ENCODE peak calls at places on chromosomes 13 and 19, in five cellular contexts. One of them, this sample, is unnamed. For H3K4me1, the result is how much of the 10 kb centered on the place peaks cover.

GRCh38 chr13:46552888-46553520 is at the start of gene LRCH1:
- DNase-seq in fibroblast of lung: peak
- DNase-seq in CD8-positive, alpha-beta T cell: peak
- DNase-seq in gastrocnemius medialis: peak
- DNase-seq in left lung: peak
- DNase-seq in this sample: peak

GRCh38 chr13:92530364-92530763 is 696.2 kb upstream of the GPC6 start:
- DNase-seq in left lung: no peak
- DNase-seq in fibroblast of lung: peak
- DNase-seq in CD8-positive, alpha-beta T cell: no peak
- DNase-seq in gastrocnemius medialis: no peak
- DNase-seq in this sample: no peak

GRCh38 chr19:12141405-12141736 is 1.2 kb upstream of the ZNF20 start:
- DNase-seq in CD8-positive, alpha-beta T cell: no peak
- DNase-seq in left lung: no peak
- DNase-seq in gastrocnemius medialis: no peak
- DNase-seq in fibroblast of lung: no peak
- DNase-seq in this sample: no peak

GRCh38 chr19:49145485-49146407 is 9.4 kb downstream of the HRC start:
- DNase-seq in CD8-positive, alpha-beta T cell: peak
- DNase-seq in left lung: peak
- DNase-seq in fibroblast of lung: peak
- DNase-seq in gastrocnemius medialis: peak
- DNase-seq in this sample: peak

GRCh38 chr13:93244141-93244917 is 17.7 kb downstream of the GPC6 start:
- DNase-seq in left lung: no peak
- DNase-seq in CD8-positive, alpha-beta T cell: no peak
- DNase-seq in gastrocnemius medialis: no peak
- DNase-seq in fibroblast of lung: peak
- DNase-seq in this sample: no peak

GRCh38 chr13:29543230-29544215 is 52.0 kb downstream of the SLC7A1 start:
- DNase-seq in CD8-positive, alpha-beta T cell: no peak
- DNase-seq in fibroblast of lung: peak
- DNase-seq in left lung: no peak
- DNase-seq in gastrocnemius medialis: no peak
- DNase-seq in this sample: no peak

GRCh38 chr13:50401721-50402510 is 386.7 kb downstream of the KCNRG start:
- DNase-seq in fibroblast of lung: peak
- DNase-seq in gastrocnemius medialis: no peak
- DNase-seq in left lung: no peak
- DNase-seq in CD8-positive, alpha-beta T cell: no peak
- DNase-seq in this sample: no peak

GRCh38 chr13:99389520-99390304 is 82.5 kb upstream of the GPR183 start:
- DNase-seq in gastrocnemius medialis: no peak
- DNase-seq in left lung: no peak
- DNase-seq in CD8-positive, alpha-beta T cell: peak
- DNase-seq in fibroblast of lung: no peak
- DNase-seq in this sample: peak

GRCh38 chr13:26197298-26197697 is 24.8 kb downstream of the RNF6 start:
- DNase-seq in fibroblast of lung: no peak
- DNase-seq in left lung: no peak
- DNase-seq in gastrocnemius medialis: no peak
- DNase-seq in CD8-positive, alpha-beta T cell: no peak
- DNase-seq in this sample: no peak

GRCh38 chr19:35715981-35716734 is 1.6 kb upstream of the KMT2B start:
- DNase-seq in gastrocnemius medialis: peak
- DNase-seq in left lung: peak
- DNase-seq in CD8-positive, alpha-beta T cell: no peak
- DNase-seq in fibroblast of lung: no peak
- DNase-seq in this sample: peak

GRCh38 chr19:38975214-38975860 is at the start of gene FBXO17:
- DNase-seq in gastrocnemius medialis: no peak
- DNase-seq in left lung: peak
- DNase-seq in fibroblast of lung: peak
- DNase-seq in CD8-positive, alpha-beta T cell: no peak
- DNase-seq in this sample: peak

GRCh38 chr19:16521715-16522289 is 20.4 kb downstream of the CHERP start:
- DNase-seq in left lung: no peak
- DNase-seq in gastrocnemius medialis: no peak
- DNase-seq in CD8-positive, alpha-beta T cell: no peak
- DNase-seq in fibroblast of lung: no peak
- DNase-seq in this sample: no peak

GRCh38 chr13:51826606-51827005 is 18.4 kb downstream of the TMEM272 start:
- DNase-seq in left lung: no peak
- DNase-seq in gastrocnemius medialis: no peak
- DNase-seq in fibroblast of lung: no peak
- DNase-seq in CD8-positive, alpha-beta T cell: peak
- DNase-seq in this sample: no peak

GRCh38 chr13:112103971-112104872 is 37.3 kb downstream of the SOX1 start:
- DNase-seq in left lung: no peak
- DNase-seq in fibroblast of lung: no peak
- DNase-seq in CD8-positive, alpha-beta T cell: no peak
- DNase-seq in gastrocnemius medialis: no peak
- DNase-seq in this sample: peak

GRCh38 chr13:49859568-49859967 is 67.1 kb upstream of the KPNA3 start:
- DNase-seq in CD8-positive, alpha-beta T cell: no peak
- DNase-seq in gastrocnemius medialis: no peak
- DNase-seq in fibroblast of lung: peak
- DNase-seq in left lung: peak
- DNase-seq in this sample: no peak

GRCh38 chr13:27481766-27482165 is 31.4 kb upstream of the MTIF3 start:
- DNase-seq in gastrocnemius medialis: no peak
- DNase-seq in CD8-positive, alpha-beta T cell: no peak
- DNase-seq in fibroblast of lung: peak
- DNase-seq in left lung: peak
- DNase-seq in this sample: no peak

GRCh38 chr19:6232567-6232966 is 47.2 kb downstream of the MLLT1 start:
- DNase-seq in fibroblast of lung: peak
- DNase-seq in left lung: no peak
- DNase-seq in CD8-positive, alpha-beta T cell: no peak
- DNase-seq in gastrocnemius medialis: no peak
- DNase-seq in this sample: peak

GRCh38 chr13:113544896-113545295 is 39.7 kb upstream of the TFDP1 start:
- DNase-seq in gastrocnemius medialis: no peak
- DNase-seq in left lung: peak
- DNase-seq in fibroblast of lung: no peak
- DNase-seq in CD8-positive, alpha-beta T cell: no peak
- DNase-seq in this sample: peak

GRCh38 chr19:2440515-2440914 is 13.1 kb upstream of the TIMM13 start:
- DNase-seq in gastrocnemius medialis: no peak
- DNase-seq in left lung: no peak
- DNase-seq in CD8-positive, alpha-beta T cell: no peak
- DNase-seq in fibroblast of lung: no peak
- DNase-seq in this sample: no peak

GRCh38 chr19:10752237-10752912 is 34.5 kb downstream of the DNM2 start:
- DNase-seq in gastrocnemius medialis: no peak
- DNase-seq in left lung: no peak
- DNase-seq in CD8-positive, alpha-beta T cell: no peak
- DNase-seq in fibroblast of lung: no peak
- DNase-seq in this sample: no peak

GRCh38 chr13:90680826-90681225 is 666.7 kb upstream of the MIR17HG start:
- DNase-seq in left lung: no peak
- DNase-seq in fibroblast of lung: no peak
- DNase-seq in CD8-positive, alpha-beta T cell: no peak
- DNase-seq in gastrocnemius medialis: no peak
- DNase-seq in this sample: no peak

GRCh38 chr19:7862413-7862951 is 11.7 kb downstream of the PRR36 start:
- DNase-seq in gastrocnemius medialis: no peak
- DNase-seq in left lung: peak
- DNase-seq in fibroblast of lung: peak
- DNase-seq in CD8-positive, alpha-beta T cell: peak
- DNase-seq in this sample: peak

GRCh38 chr19:39158646-39159260 is 33.2 kb downstream of the PAK4 start:
- DNase-seq in left lung: no peak
- DNase-seq in fibroblast of lung: no peak
- DNase-seq in gastrocnemius medialis: no peak
- DNase-seq in CD8-positive, alpha-beta T cell: no peak
- DNase-seq in this sample: no peak

GRCh38 chr19:33377586-33378475 is 4.3 kb downstream of the CEBPG start:
- DNase-seq in gastrocnemius medialis: no peak
- DNase-seq in CD8-positive, alpha-beta T cell: no peak
- DNase-seq in left lung: no peak
- DNase-seq in fibroblast of lung: no peak
- DNase-seq in this sample: no peak

GRCh38 chr13:80336335-80336734 is 4.6 kb downstream of the SPRY2 start:
- DNase-seq in CD8-positive, alpha-beta T cell: no peak
- DNase-seq in gastrocnemius medialis: no peak
- DNase-seq in left lung: no peak
- DNase-seq in fibroblast of lung: peak
- DNase-seq in this sample: no peak

GRCh38 chr19:32333227-32333626 is 12.2 kb upstream of the ZNF507 start:
- DNase-seq in gastrocnemius medialis: no peak
- DNase-seq in CD8-positive, alpha-beta T cell: no peak
- DNase-seq in left lung: no peak
- DNase-seq in fibroblast of lung: no peak
- DNase-seq in this sample: no peak

GRCh38 chr19:46692918-46693722 is 23.8 kb downstream of the PRKD2 start:
- DNase-seq in CD8-positive, alpha-beta T cell: no peak
- DNase-seq in fibroblast of lung: no peak
- DNase-seq in gastrocnemius medialis: no peak
- DNase-seq in left lung: no peak
- DNase-seq in this sample: no peak

GRCh38 chr19:45645631-45646344 is 6.6 kb upstream of the EML2 start:
- DNase-seq in CD8-positive, alpha-beta T cell: peak
- DNase-seq in gastrocnemius medialis: peak
- DNase-seq in fibroblast of lung: peak
- DNase-seq in left lung: peak
- DNase-seq in this sample: peak
- H3K4me1 ChIP-seq in CD8-positive, alpha-beta T cell: under half
- H3K4me1 ChIP-seq in gastrocnemius medialis: under half
- H3K4me1 ChIP-seq in fibroblast of lung: under half
- H3K4me1 ChIP-seq in left lung: under half
- H3K4me1 ChIP-seq in this sample: under half

GRCh38 chr19:17555929-17556813 is 722 bp downstream of the COLGALT1 start:
- DNase-seq in left lung: peak
- DNase-seq in gastrocnemius medialis: peak
- DNase-seq in fibroblast of lung: peak
- DNase-seq in CD8-positive, alpha-beta T cell: peak
- DNase-seq in this sample: peak
- TF ChIP-seq CTCF in left lung: no peak
- TF ChIP-seq CTCF in gastrocnemius medialis: no peak
- TF ChIP-seq CTCF in fibroblast of lung: no peak
- TF ChIP-seq CTCF in CD8-positive, alpha-beta T cell: no peak
- TF ChIP-seq CTCF in this sample: no peak

GRCh38 chr13:30844548-30845296 is 61.3 kb upstream of the MEDAG start:
- DNase-seq in gastrocnemius medialis: no peak
- DNase-seq in CD8-positive, alpha-beta T cell: no peak
- DNase-seq in left lung: no peak
- DNase-seq in fibroblast of lung: peak
- DNase-seq in this sample: no peak
- H3K4me1 ChIP-seq in gastrocnemius medialis: under half
- H3K4me1 ChIP-seq in CD8-positive, alpha-beta T cell: under half
- H3K4me1 ChIP-seq in left lung: under half
- H3K4me1 ChIP-seq in fibroblast of lung: under half
- H3K4me1 ChIP-seq in this sample: under half

GRCh38 chr13:23903906-23904280 is 6.6 kb upstream of the C1QTNF9B start:
- DNase-seq in left lung: no peak
- DNase-seq in CD8-positive, alpha-beta T cell: no peak
- DNase-seq in fibroblast of lung: no peak
- DNase-seq in gastrocnemius medialis: no peak
- DNase-seq in this sample: no peak
- TF ChIP-seq CTCF in left lung: no peak
- TF ChIP-seq CTCF in CD8-positive, alpha-beta T cell: no peak
- TF ChIP-seq CTCF in fibroblast of lung: no peak
- TF ChIP-seq CTCF in gastrocnemius medialis: no peak
- TF ChIP-seq CTCF in this sample: no peak

GRCh38 chr19:1262687-1263123 is 6.4 kb upstream of the CIRBP start:
- DNase-seq in left lung: no peak
- DNase-seq in gastrocnemius medialis: no peak
- DNase-seq in CD8-positive, alpha-beta T cell: no peak
- DNase-seq in fibroblast of lung: no peak
- DNase-seq in this sample: peak
- H3K4me1 ChIP-seq in left lung: half or more
- H3K4me1 ChIP-seq in gastrocnemius medialis: half or more
- H3K4me1 ChIP-seq in CD8-positive, alpha-beta T cell: half or more
- H3K4me1 ChIP-seq in fibroblast of lung: half or more
- H3K4me1 ChIP-seq in this sample: under half

This sample was measured in kidney.